ENCODE peak calls at places on chromosomes 16 and 17, in eight cellular contexts. Q is stimulated activated CD8-positive, alpha-beta memory T cell treated with anti-CD3 and anti-CD28 coated beads, Interleukin-2, amount 100 ng/mL, for 48 hours; K is GM12865; Y is iPS-NIHi11; W is posterior cingulate gyrus; L is activated T-cell treated with anti-CD3 and anti-CD28 coated beads, Interleukin-2, amount 50 U/mL, for 24 hours; J is frontal cortex; E is epithelial cell of esophagus. U is an unnamed sample.

GRCh38 chr16:50102046-50102756 is 36.4 kb downstream of the HEATR3 start:
- DNase-seq in J (no peak), E (peak; percentile 85), K (peak; percentile 48), Q (no peak), W (no peak), Y (no peak), L (no peak), U (no peak)

GRCh38 chr16:56613706-56614105 is 5.3 kb downstream of the MT2A start:
- DNase-seq in E (peak; percentile 60), Q (no peak), L (no peak), W (no peak), K (no peak), Y (no peak), J (no peak), U (no peak)

GRCh38 chr16:5639531-5639930 is 541.9 kb upstream of the EEF2KMT start:
- DNase-seq in L (no peak), Q (no peak), Y (no peak), K (no peak), J (no peak), E (no peak), W (no peak), U (no peak)

GRCh38 chr17:11935734-11936406 is 61.4 kb downstream of the ZNF18 start:
- DNase-seq in E (peak; percentile 73), Y (peak; percentile 64), L (no peak), K (peak; percentile 53), Q (peak; percentile 12), J (peak; percentile 40), W (peak; percentile 53), U (no peak)

GRCh38 chr17:20189322-20189721 is 180.2 kb downstream of the SPECC1 start:
- DNase-seq in Y (no peak), J (peak; percentile 47), L (no peak), E (peak; percentile 83), Q (no peak), W (peak; percentile 78), K (no peak), U (no peak)

GRCh38 chr16:11824362-11824761 is 27.0 kb downstream of the RSL1D1 start:
- DNase-seq in L (no peak), E (no peak), W (no peak), K (no peak), J (no peak), Q (no peak), Y (no peak), U (peak; percentile 36)

GRCh38 chr16:24102120-24102740 is 153.9 kb upstream of the CACNG3 start:
- DNase-seq in Y (no peak), K (no peak), Q (no peak), E (no peak), L (no peak), W (peak; percentile 63), J (peak; percentile 24), U (no peak)

GRCh38 chr17:66654764-66655163 is 180.2 kb upstream of the CACNG5 start:
- DNase-seq in W (no peak), Q (no peak), L (no peak), Y (no peak), E (peak; percentile 86), J (no peak), K (no peak), U (no peak)

GRCh38 chr17:55648086-55648485 is 74.6 kb downstream of the TMEM100 start:
- DNase-seq in J (no peak), E (no peak), L (no peak), Q (no peak), W (no peak), Y (no peak), K (no peak), U (no peak)

GRCh38 chr16:77422196-77422784 is 12.5 kb downstream of the ADAMTS18 start:
- DNase-seq in Q (no peak), Y (no peak), W (no peak), K (no peak), L (no peak), J (no peak), E (no peak), U (no peak)

GRCh38 chr17:73307130-73307529 is 4.7 kb downstream of the CDC42EP4 start:
- DNase-seq in K (no peak), W (peak; percentile 55), E (no peak), L (no peak), Q (no peak), J (peak; percentile 47), Y (no peak), U (peak; percentile 50)

GRCh38 chr17:9002610-9003354 is 18.5 kb upstream of the NTN1 start:
- DNase-seq in Q (no peak), J (peak; percentile 63), K (peak; percentile 57), L (peak; percentile 63), E (peak; percentile 23), Y (peak; percentile 81), W (no peak), U (no peak)

GRCh38 chr17:29112780-29113295 is 67.4 kb downstream of the MYO18A start:
- DNase-seq in Q (no peak), E (no peak), J (no peak), Y (no peak), K (no peak), L (no peak), W (peak; percentile 38), U (no peak)

GRCh38 chr17:55632236-55632635 is 90.4 kb downstream of the TMEM100 start:
- DNase-seq in Y (no peak), K (no peak), E (no peak), J (no peak), Q (no peak), W (no peak), L (no peak), U (no peak)

GRCh38 chr16:78444-79145 is 570 bp downstream of the MPG start:
- DNase-seq in E (peak; percentile 29), J (peak; percentile 80), Y (peak; percentile 62), Q (no peak), W (peak; percentile 43), K (peak; percentile 43), L (no peak), U (no peak)

GRCh38 chr17:55577011-55577586 is 65.8 kb upstream of the SMIM36 start:
- DNase-seq in L (peak; percentile 66), Y (no peak), E (peak; percentile 63), K (peak; percentile 78), W (no peak), J (no peak), Q (peak; percentile 8), U (no peak)

GRCh38 chr17:39045948-39046679 is 78.9 kb upstream of the FBXO47 start:
- DNase-seq in L (no peak), W (no peak), J (no peak), E (no peak), Y (no peak), K (no peak), Q (no peak), U (no peak)

GRCh38 chr17:31538080-31538762 is 146.7 kb downstream of the RAB11FIP4 start:
- DNase-seq in J (no peak), Q (no peak), K (peak; percentile 84), E (no peak), Y (no peak), W (no peak), L (no peak), U (no peak)

GRCh38 chr16:9836118-9836736 is 346.0 kb downstream of the GRIN2A start:
- DNase-seq in E (peak; percentile 16), K (peak; percentile 26), W (peak; percentile 18), L (no peak), Y (peak; percentile 70), J (no peak), Q (no peak), U (no peak)

GRCh38 chr17:11511696-11512095 is 86.6 kb upstream of the DNAH9 start:
- DNase-seq in K (no peak), Q (no peak), J (no peak), L (no peak), W (no peak), Y (no peak), E (no peak), U (peak; percentile 38)

GRCh38 chr16:89232107-89232506 is 14.6 kb downstream of the ZNF778 start:
- DNase-seq in Q (no peak), J (no peak), Y (no peak), E (no peak), L (no peak), K (no peak), W (no peak), U (peak; percentile 92)

GRCh38 chr16:24668481-24669001 is 60.9 kb upstream of the TNRC6A start:
- DNase-seq in J (no peak), W (no peak), K (peak; percentile 24), L (peak; percentile 71), E (peak; percentile 37), Y (no peak), Q (peak; percentile 33), U (no peak)

GRCh38 chr17:6641374-6641818 is 536 bp downstream of the TXNDC17 start:
- DNase-seq in K (no peak), W (no peak), Y (no peak), L (peak; percentile 44), J (no peak), E (peak; percentile 36), Q (no peak), U (no peak)

U was measured in right lobe of liver.